ENCODE peak calls at places on chromosomes 16 and 17, in four cellular contexts. Q is neural progenitor cell, R is cardiac muscle cell, M is astrocyte. O is an unnamed sample. For H3K4me1, the result is how much of the 10 kb centered on the place peaks cover.

GRCh38 chr17:80984749-80985148 is 6.9 kb upstream of the CHMP6 start:
- DNase-seq in Q (peak), R (peak), M (peak), O (peak)

GRCh38 chr17:957856-958421 is 21.6 kb downstream of the NXN start:
- DNase-seq in Q (no peak), R (no peak), M (no peak), O (no peak)

GRCh38 chr16:48491517-48491916 is 106.3 kb upstream of the SIAH1 start:
- DNase-seq in Q (no peak), R (peak), M (peak), O (no peak)

GRCh38 chr16:57846078-57846697 is 43.9 kb upstream of the KIFC3 start:
- DNase-seq in Q (peak), R (no peak), M (no peak), O (no peak)

GRCh38 chr17:69047368-69048263 is 13.1 kb downstream of the ABCA9 start:
- DNase-seq in Q (no peak), R (peak), M (peak), O (peak)

GRCh38 chr17:63474914-63475460 is 1.9 kb upstream of the ACE start:
- DNase-seq in Q (no peak), R (no peak), M (no peak), O (no peak)

GRCh38 chr17:4806770-4807533 is at the start of gene PLD2:
- DNase-seq in Q (peak), R (peak), M (peak), O (no peak)

GRCh38 chr17:32298721-32299578 is 33.3 kb downstream of the RHBDL3 start:
- DNase-seq in Q (peak), R (no peak), M (no peak), O (no peak)

GRCh38 chr16:23141033-23141432 is 8.2 kb downstream of the USP31 start:
- DNase-seq in Q (no peak), R (no peak), M (no peak), O (no peak)

GRCh38 chr17:4232168-4232813 is 31.5 kb downstream of the ANKFY1 start:
- DNase-seq in Q (no peak), R (peak), M (peak), O (peak)

GRCh38 chr16:85291302-85292148 is 179.3 kb upstream of the CIBAR2 start:
- DNase-seq in Q (peak), R (peak), M (no peak), O (no peak)

GRCh38 chr16:75506567-75506966 is 11.3 kb upstream of the CHST6 start:
- DNase-seq in Q (no peak), R (peak), M (peak), O (peak)

GRCh38 chr17:57954421-57955182 is 610 bp downstream of the CUEDC1 start:
- DNase-seq in Q (peak), R (peak), M (no peak), O (no peak)

GRCh38 chr17:41631025-41631889 is 6.9 kb upstream of the KRT17 start:
- DNase-seq in Q (no peak), R (no peak), M (no peak), O (no peak)

GRCh38 chr16:72948238-72948559 is 99.7 kb downstream of the ZFHX3 start:
- DNase-seq in Q (no peak), R (no peak), M (no peak), O (no peak)

GRCh38 chr16:2152695-2153506 is 2.7 kb upstream of the TRAF7 start:
- DNase-seq in Q (peak), R (peak), M (no peak), O (no peak)

GRCh38 chr17:30380106-30380420 is 1.3 kb downstream of the CPD start:
- DNase-seq in Q (peak), R (no peak), M (peak), O (no peak)

GRCh38 chr16:23595246-23595950 is 718 bp downstream of the NDUFAB1 start:
- DNase-seq in Q (no peak), R (peak), M (no peak), O (no peak)

GRCh38 chr17:77010667-77011066 is 130.1 kb upstream of the SEC14L1 start:
- DNase-seq in Q (no peak), R (no peak), M (no peak), O (no peak)

GRCh38 chr17:61383689-61384201 is 15.9 kb upstream of the TBX2 start:
- DNase-seq in Q (no peak), R (no peak), M (no peak), O (no peak)

GRCh38 chr16:15523092-15523541 is 88.7 kb downstream of the BMERB1 start:
- DNase-seq in Q (peak), R (no peak), M (no peak), O (no peak)

GRCh38 chr17:67244621-67245072 is 349 bp downstream of the HELZ start:
- DNase-seq in Q (no peak), R (no peak), M (no peak), O (no peak)

GRCh38 chr16:88815901-88816589 is 4.3 kb upstream of the APRT start:
- DNase-seq in Q (peak), R (peak), M (no peak), O (no peak)

DNA sequence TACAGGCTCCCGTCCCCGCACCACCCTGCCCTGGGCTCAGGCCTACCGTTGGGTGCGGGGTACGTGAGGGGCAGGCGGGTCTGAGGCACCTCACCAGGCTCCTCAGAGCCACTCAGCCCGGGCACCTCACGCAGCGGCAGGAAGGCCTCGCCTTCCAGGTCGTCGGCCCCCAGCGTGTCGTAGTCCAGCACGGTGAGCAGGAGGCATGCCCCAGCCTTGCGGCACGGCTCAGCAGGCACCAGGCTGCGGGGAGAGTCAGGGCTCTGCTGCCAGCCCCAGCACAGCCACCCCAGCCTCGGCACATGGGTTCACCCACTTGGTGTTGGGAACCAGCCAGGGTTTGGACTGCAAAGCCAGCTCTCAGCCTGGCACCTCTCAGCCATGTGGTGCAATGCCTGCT is 15.5 kb downstream of the UNC13D start:
- DNase-seq in Q (no peak), R (no peak), M (no peak), O (no peak)
- TF ChIP-seq CTCF in Q (no peak), R (no peak), M (no peak), O (no peak)

DNA sequence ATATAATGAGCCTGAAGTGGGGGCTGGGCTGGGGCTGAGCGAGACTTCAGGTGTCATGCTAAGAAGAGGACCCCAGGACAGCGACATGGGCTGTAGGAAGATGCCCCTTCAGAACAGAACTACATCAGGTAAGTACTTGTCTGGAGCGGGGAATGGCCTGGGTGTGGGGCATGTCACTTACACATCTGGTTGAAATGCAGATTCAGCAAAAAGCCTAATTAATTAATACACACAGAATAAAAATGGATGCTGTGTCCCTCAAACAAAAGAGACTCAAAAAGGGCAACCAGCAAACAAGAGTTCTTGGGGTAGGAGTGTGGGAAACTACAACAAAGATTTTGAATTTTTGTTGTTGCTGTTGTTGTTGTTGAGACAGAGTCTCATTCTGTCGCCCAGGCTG is 11.8 kb downstream of the CMTM2 start:
- DNase-seq in Q (no peak), R (no peak), M (no peak), O (no peak)
- H3K4me1 ChIP-seq in Q (under half), R (under half), M (under half), O (under half)

GRCh38 chr17:70207184-70207583 is 37.9 kb downstream of the KCNJ2 start:
- DNase-seq in Q (no peak), R (no peak), M (no peak), O (no peak)
- H3K27ac ChIP-seq in Q (no peak), R (no peak), M (no peak), O (no peak)

GRCh38 chr16:78007121-78007520 is 15.2 kb upstream of the CLEC3A start:
- DNase-seq in Q (no peak), R (no peak), M (no peak), O (no peak)
- TF ChIP-seq CTCF in Q (no peak), R (no peak), M (no peak), O (no peak)

GRCh38 chr17:50269477-50270429 is 4.5 kb upstream of the TMEM92 start:
- DNase-seq in Q (peak), R (peak), M (peak), O (peak)

GRCh38 chr17:50272246-50272645 is 2.0 kb upstream of the TMEM92 start:
- DNase-seq in Q (no peak), R (no peak), M (no peak), O (no peak)

GRCh38 chr17:50268632-50269287 is 5.5 kb upstream of the TMEM92 start:
- DNase-seq in Q (peak), R (peak), M (no peak), O (no peak)

GRCh38 chr17:50271173-50271750 is 3.0 kb upstream of the TMEM92 start:
- DNase-seq in Q (no peak), R (no peak), M (no peak), O (no peak)

DNA sequence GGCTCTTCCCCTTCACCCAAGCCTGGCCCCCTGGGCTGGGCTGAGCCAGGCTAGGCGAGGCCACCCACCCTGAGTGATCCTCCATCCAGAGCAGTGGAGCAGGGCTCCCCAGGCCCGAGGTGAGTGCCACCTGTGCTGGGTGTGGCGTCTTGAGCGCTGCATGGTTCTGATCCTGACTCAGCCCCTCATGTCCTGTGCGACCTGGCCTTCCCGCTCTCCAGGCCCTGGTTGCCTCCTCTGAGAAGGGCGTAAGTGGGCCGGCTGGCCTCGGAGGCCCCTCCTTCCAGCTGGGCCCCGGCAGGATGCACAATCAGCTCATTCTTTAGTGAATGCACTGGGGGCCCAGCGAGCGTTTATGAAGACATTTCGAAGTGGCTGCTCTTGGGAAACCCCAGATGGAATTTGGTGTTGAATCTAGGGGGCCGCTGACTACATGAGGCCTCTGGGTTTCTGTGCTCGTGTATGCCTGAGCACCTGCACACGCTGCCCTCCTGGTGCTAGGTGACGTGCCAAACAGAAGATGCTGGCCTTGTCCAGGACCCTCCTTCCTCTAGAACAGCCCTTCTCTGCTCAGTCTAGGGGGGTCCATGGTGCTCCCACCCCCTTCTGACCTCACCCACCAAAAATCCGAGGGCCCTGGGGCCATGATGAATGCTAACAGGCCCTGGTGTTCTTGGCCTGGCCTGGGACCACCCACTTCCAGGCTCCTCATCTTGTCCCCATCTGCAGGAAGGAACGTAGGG is 3.7 kb upstream of the TMEM92 start:
- DNase-seq in Q (peak), R (peak), M (peak), O (no peak)
- H3K4me1 ChIP-seq in Q (under half), R (under half), M (half or more), O (under half)

GRCh38 chr17:28406478-28406824 is 439 bp upstream of the SLC46A1 start:
- DNase-seq in Q (peak), R (no peak), M (no peak), O (no peak)

GRCh38 chr17:28407130-28407973 is 1.3 kb upstream of the SLC46A1 start:
- DNase-seq in Q (peak), R (no peak), M (no peak), O (peak)

GRCh38 chr17:28405632-28406477 is at the start of gene SLC46A1:
- DNase-seq in Q (peak), R (peak), M (no peak), O (no peak)

GRCh38 chr17:28404812-28405570 is 1.0 kb downstream of the SLC46A1 start:
- DNase-seq in Q (no peak), R (no peak), M (no peak), O (no peak)

GRCh38 chr17:28407974-28408306 is 1.9 kb upstream of the SLC46A1 start:
- DNase-seq in Q (peak), R (no peak), M (no peak), O (no peak)
- H3K27ac ChIP-seq in Q (no peak), R (no peak), M (no peak), O (no peak)

GRCh38 chr16:83717308-83717707 is 90.5 kb upstream of the HSBP1 start:
- DNase-seq in Q (peak), R (no peak), M (no peak), O (no peak)
- TF ChIP-seq CTCF in Q (peak), R (no peak), M (peak), O (peak)

DNA sequence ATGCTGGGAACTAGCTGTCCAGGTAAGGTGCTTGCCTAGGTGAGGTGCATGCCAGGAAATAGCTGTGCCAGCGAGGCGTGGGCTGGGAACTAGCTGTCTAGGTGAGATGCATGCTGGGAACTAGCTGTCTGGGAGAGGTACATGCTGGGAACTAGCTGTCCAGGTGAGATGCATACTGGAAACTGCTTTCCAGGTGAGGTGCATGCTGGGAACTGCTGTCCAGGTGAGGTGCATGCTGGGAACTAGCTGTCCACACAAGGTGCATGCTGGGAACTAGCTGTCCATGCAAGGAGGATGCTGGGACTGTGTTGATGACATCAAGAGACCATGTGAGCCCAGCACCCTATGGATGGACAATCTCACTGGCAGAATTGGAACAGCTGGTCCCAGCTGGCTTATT is 480.0 kb upstream of the RBFOX1 start:
- DNase-seq in Q (no peak), R (no peak), M (no peak), O (no peak)
- H3K4me1 ChIP-seq in Q (under half), R (under half), M (under half), O (under half)

DNA sequence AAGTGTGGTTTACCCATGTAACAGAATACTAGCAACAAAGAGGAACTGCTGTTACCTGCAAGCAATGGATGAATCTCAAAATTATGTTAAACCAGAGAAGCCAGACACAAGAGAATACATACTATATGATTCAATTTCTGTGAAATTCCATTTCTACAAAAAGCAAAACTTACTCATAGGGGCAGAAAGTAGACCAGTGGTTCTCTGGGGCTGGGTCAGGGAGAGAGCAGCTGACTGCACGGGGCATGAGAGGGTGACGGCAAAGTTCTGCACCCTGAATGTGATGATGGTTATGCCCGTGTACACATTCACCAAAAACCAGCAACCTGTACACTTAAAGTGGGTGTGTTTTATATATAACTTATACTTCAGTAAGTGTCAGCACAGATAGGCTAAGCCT is 3.1 kb downstream of the ZNF843 start:
- DNase-seq in Q (no peak), R (no peak), M (no peak), O (no peak)
- H3K27ac ChIP-seq in Q (no peak), R (no peak), M (no peak), O (no peak)